ENCODE peak calls at places on chromosomes 11 and 22, in four cellular contexts. L is kidney, T is cardiac muscle cell, D is AG04450. B is an unnamed sample.
A peak's percentile ranks its signal among the peaks of the same experiment; 100 is the strongest.

GRCh38 chr11:58165504-58166106 is 23.3 kb upstream of the OR9Q2 start:
- DNase-seq in L (no peak), T (no peak), D (no peak), B (no peak)

GRCh38 chr11:17156283-17156682 is 51.5 kb downstream of the PIK3C2A start:
- DNase-seq in L (no peak), T (no peak), D (no peak), B (no peak)

GRCh38 chr22:17060126-17060525 is 24.7 kb upstream of the IL17RA start:
- DNase-seq in L (no peak), T (no peak), D (no peak), B (no peak)

GRCh38 chr22:29043906-29044575 is 17.6 kb downstream of the C22orf31 start:
- DNase-seq in L (no peak), T (peak; percentile 76), D (no peak), B (no peak)

GRCh38 chr11:121535122-121535796 is 82.5 kb upstream of the SORL1-AS1 start:
- DNase-seq in L (no peak), T (no peak), D (no peak), B (no peak)

GRCh38 chr11:115251126-115251525 is 253.1 kb downstream of the CADM1 start:
- DNase-seq in L (no peak), T (no peak), D (no peak), B (no peak)

GRCh38 chr11:12007769-12008737 is at the start of gene DKK3:
- DNase-seq in L (no peak), T (no peak), D (no peak), B (no peak)

GRCh38 chr22:35605787-35606492 is 11.2 kb downstream of the MB start:
- DNase-seq in L (peak; percentile 53), T (no peak), D (no peak), B (peak; percentile 72)

GRCh38 chr22:32413715-32414114 is 1.7 kb upstream of the RTCB start:
- DNase-seq in L (no peak), T (peak; percentile 34), D (peak; percentile 6), B (no peak)

GRCh38 chr11:46557684-46558151 is 36.1 kb downstream of the AMBRA1 start:
- DNase-seq in L (no peak), T (no peak), D (no peak), B (no peak)

GRCh38 chr11:22460181-22460580 is 122.0 kb downstream of the SLC17A6 start:
- DNase-seq in L (no peak), T (no peak), D (no peak), B (no peak)

GRCh38 chr11:34749666-34750659 is 129.1 kb downstream of the EHF start:
- DNase-seq in L (no peak), T (peak; percentile 98), D (peak; percentile 57), B (peak; percentile 60)

GRCh38 chr11:47186076-47186936 is at the start of gene PACSIN3:
- DNase-seq in L (peak; percentile 78), T (peak; percentile 59), D (no peak), B (peak; percentile 62)

GRCh38 chr22:49903322-49904039 is 14.8 kb downstream of the ALG12 start:
- DNase-seq in L (peak; percentile 63), T (no peak), D (no peak), B (no peak)

GRCh38 chr11:76699461-76700091 is 29.0 kb upstream of the LRRC32 start:
- DNase-seq in L (no peak), T (no peak), D (no peak), B (no peak)

GRCh38 chr11:47869548-47870393 is 21.6 kb upstream of the NUP160 start:
- DNase-seq in L (no peak), T (no peak), D (no peak), B (no peak)

GRCh38 chr11:65743928-65744698 is 23.5 kb upstream of the RNASEH2C start:
- DNase-seq in L (no peak), T (peak; percentile 54), D (no peak), B (no peak)

GRCh38 chr11:117552626-117553025 is 225.0 kb downstream of the CEP164 start:
- DNase-seq in L (no peak), T (no peak), D (no peak), B (no peak)

GRCh38 chr11:72439455-72439854 is 5.1 kb upstream of the CLPB start:
- DNase-seq in L (no peak), T (peak; percentile 81), D (no peak), B (no peak)

GRCh38 chr11:69920500-69921428 is 101.5 kb upstream of the FGF3 start:
- DNase-seq in L (peak; percentile 68), T (no peak), D (no peak), B (peak; percentile 50)

GRCh38 chr11:62391642-62392425 is 27.0 kb upstream of the SCGB1A1 start:
- DNase-seq in L (no peak), T (no peak), D (no peak), B (no peak)
- TF ChIP-seq CTCF in L (no peak), T (no peak), D (peak; percentile 23), B (no peak)

DNA sequence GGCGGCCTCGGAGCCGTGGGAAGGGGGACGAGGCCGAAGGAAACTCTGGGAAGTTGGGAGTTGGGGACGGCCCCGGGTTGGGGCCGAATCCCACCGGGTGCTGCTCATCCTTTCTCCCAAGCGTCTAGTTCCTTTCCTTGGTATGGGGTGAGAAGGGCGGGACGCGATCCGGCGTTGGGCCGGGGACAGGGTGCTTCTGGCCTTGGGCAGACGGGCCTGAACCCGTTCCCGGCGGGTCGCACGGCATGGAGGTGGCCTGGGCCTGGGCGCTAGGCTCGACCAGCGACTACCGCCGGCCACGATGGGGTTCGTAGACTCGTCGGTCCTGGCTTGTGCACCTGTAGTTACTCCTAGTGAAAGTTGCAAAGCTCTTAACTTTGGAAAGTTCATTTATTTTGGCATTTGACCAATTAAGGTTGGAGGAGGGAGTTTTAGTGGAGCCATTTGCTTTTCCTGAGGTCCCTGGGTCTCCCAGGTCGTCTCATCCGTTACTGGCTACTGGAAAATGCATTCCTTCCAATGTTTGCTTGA is 1.0 kb downstream of the SYT9 start:
- DNase-seq in L (no peak), T (no peak), D (no peak), B (peak; percentile 52)
- H3K4me3 ChIP-seq in L (peak overlapping the region; percentile 62), T (peak overlapping the region; percentile 56), D (no peak overlapping the region), B (peak overlapping the region; percentile 82)

GRCh38 chr11:40190294-40190693 is 1269.2 kb downstream of the LRRC4C start:
- DNase-seq in L (no peak), T (no peak), D (no peak), B (no peak)
- TF ChIP-seq CTCF in L (no peak), T (no peak), D (no peak), B (no peak)

DNA sequence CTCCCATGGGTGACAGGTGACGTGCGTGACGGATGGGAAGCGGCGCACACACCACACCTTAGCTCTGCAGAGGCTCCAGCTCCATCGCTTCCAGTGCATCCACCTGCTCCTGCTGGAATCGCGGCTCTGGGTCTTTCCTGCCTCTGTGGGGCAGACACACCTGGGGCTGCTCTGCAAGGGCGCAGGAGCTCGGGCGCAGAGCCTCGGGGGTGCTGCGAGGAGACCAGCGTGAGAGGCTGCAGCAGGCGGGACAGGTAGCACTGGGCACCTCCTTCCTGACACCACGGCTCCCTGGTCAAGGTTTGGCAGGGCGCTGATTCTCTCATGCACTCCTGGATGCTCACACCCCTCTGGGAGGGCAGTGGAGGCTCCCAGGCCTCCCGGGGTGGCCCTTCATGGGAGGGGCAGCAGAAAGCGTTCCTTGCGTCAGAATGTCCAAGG is 1494.3 kb downstream of the BRD1 start:
- DNase-seq in L (peak; percentile 61), T (no peak), D (no peak), B (no peak)
- H3K4me3 ChIP-seq in L (no peak overlapping the region), T (no peak overlapping the region), D (no peak overlapping the region), B (no peak overlapping the region)

GRCh38 chr22:42111798-42112197 is 18.8 kb downstream of the CYP2D6 start:
- DNase-seq in L (no peak), T (no peak), D (no peak), B (no peak)

GRCh38 chr22:42116848-42117424 is 13.7 kb downstream of the CYP2D6 start:
- DNase-seq in L (no peak), T (peak; percentile 33), D (no peak), B (no peak)

GRCh38 chr22:42108848-42109247 is 18.3 kb upstream of the NDUFA6 start:
- DNase-seq in L (no peak), T (no peak), D (no peak), B (no peak)

GRCh38 chr22:42114721-42115120 is 15.9 kb downstream of the CYP2D6 start:
- DNase-seq in L (no peak), T (peak; percentile 30), D (no peak), B (no peak)
- TF ChIP-seq CTCF in L (peak; percentile 35), T (peak; percentile 32), D (peak; percentile 48), B (peak; percentile 37)